ENCODE peak calls at places on chromosomes 13 and 19, in five cellular contexts. M, V, L, I and A are unnamed samples. For H3K9me3, the result is how much of the 10 kb centered on the place peaks cover.

GRCh38 chr19:31969955-31970545 is 375.4 kb upstream of the ZNF507 start:
- DNase-seq in I (no peak), M (peak), L (no peak), V (no peak), A (no peak)

GRCh38 chr19:49488046-49488862 is 846 bp downstream of the RPL13A start:
- DNase-seq in I (no peak), M (no peak), V (no peak), L (no peak), A (no peak)

GRCh38 chr13:47484564-47484963 is 516.5 kb downstream of the SUCLA2 start:
- DNase-seq in M (peak), I (no peak), L (no peak), V (no peak), A (no peak)

GRCh38 chr13:110214637-110215036 is 92.3 kb downstream of the COL4A1 start:
- DNase-seq in I (no peak), M (peak), V (no peak), L (no peak), A (no peak)

GRCh38 chr19:29489182-29489951 is 36.4 kb upstream of the VSTM2B start:
- DNase-seq in M (no peak), V (peak), L (no peak), I (no peak), A (no peak)

GRCh38 chr19:4186087-4186993 is 3.9 kb downstream of the ANKRD24 start:
- DNase-seq in V (peak), I (peak), M (peak), L (peak), A (peak)

GRCh38 chr13:89925107-89925506 is 1422.4 kb upstream of the MIR17HG start:
- DNase-seq in M (peak), I (no peak), L (no peak), V (no peak), A (no peak)

GRCh38 chr19:16671652-16672274 is 10.8 kb downstream of the TMEM38A start:
- DNase-seq in L (no peak), I (no peak), M (no peak), V (no peak), A (no peak)

GRCh38 chr19:2014731-2015610 is 543 bp downstream of the BTBD2 start:
- DNase-seq in M (no peak), V (peak), I (peak), L (no peak), A (no peak)
- H3K4me3 ChIP-seq in M (peak), V (peak), I (peak), L (peak), A (peak)

GRCh38 chr19:12453495-12453894 is 12.7 kb upstream of the ZNF443 start:
- DNase-seq in V (no peak), M (no peak), L (no peak), I (no peak), A (no peak)
- H3K9me3 ChIP-seq in V (under half), M (under half), L (under half), I (under half), A (half or more)

GRCh38 chr13:30868806-30869470 is 37.1 kb upstream of the MEDAG start:
- DNase-seq in V (no peak), L (no peak), I (no peak), M (peak), A (no peak)

GRCh38 chr13:30870049-30870884 is 35.8 kb upstream of the MEDAG start:
- DNase-seq in I (peak), L (peak), V (no peak), M (peak), A (no peak)

GRCh38 chr13:30870916-30871712 is 35.0 kb upstream of the MEDAG start:
- DNase-seq in M (no peak), V (no peak), L (no peak), I (no peak), A (no peak)

GRCh38 chr13:30871713-30872029 is 34.4 kb upstream of the MEDAG start:
- DNase-seq in L (no peak), I (no peak), M (peak), V (no peak), A (no peak)

DNA sequence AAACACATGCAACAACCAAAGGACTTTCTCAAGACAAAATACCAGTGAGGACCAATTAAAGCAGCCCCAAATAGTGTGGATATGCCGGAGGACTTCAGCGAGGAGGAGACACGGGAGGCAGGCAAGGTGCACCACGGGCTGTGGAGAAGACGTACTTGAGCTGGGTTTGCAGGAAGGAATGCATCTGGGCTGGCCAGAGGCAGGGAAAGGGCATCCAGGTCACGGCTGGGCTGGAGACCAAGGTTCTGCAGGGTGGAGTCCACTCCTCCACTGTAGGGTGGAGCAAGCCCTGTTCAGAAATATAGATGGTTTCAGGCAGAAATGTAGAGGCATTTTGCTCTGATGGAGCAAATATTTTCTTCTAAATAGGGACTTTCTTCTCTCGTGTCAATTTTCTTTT is 36.6 kb upstream of the MEDAG start:
- DNase-seq in V (no peak), I (peak), M (peak), L (no peak), A (no peak)
- H3K27ac ChIP-seq in V (no peak), I (peak), M (peak), L (peak), A (peak)

GRCh38 chr19:51440846-51441409 is 17.3 kb downstream of the SIGLEC8 start:
- DNase-seq in M (no peak), I (no peak), L (no peak), V (no peak), A (no peak)
- H3K4me3 ChIP-seq in M (no peak), I (no peak), L (no peak), V (no peak), A (no peak)

DNA sequence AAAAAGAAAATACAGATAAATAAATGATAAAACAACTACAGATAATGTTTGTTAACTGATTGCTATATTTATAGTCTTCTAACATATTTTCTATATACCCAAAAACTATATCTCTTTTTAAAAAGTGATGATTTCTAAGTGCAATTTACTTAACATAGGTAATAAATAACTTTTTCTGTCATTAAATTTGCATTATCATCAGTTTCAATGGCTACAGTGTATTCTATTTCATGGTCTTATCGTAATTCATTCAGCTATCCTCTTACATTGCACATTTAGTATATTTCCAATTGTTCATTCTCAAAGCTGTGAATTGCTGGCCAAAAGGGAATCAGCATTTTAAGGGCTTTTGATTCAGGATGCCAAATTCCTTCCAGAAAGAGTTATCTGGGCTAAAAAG is 3.6 kb downstream of the ZNF180 start:
- DNase-seq in M (no peak), V (no peak), L (no peak), I (no peak), A (no peak)
- H3K9me3 ChIP-seq in M (under half), V (under half), L (under half), I (half or more), A (half or more)

GRCh38 chr13:113545931-113546516 is 38.5 kb upstream of the TFDP1 start:
- DNase-seq in M (no peak), I (peak), L (no peak), V (no peak), A (no peak)
- H3K27ac ChIP-seq in M (peak), I (no peak), L (peak), V (no peak), A (peak)

DNA sequence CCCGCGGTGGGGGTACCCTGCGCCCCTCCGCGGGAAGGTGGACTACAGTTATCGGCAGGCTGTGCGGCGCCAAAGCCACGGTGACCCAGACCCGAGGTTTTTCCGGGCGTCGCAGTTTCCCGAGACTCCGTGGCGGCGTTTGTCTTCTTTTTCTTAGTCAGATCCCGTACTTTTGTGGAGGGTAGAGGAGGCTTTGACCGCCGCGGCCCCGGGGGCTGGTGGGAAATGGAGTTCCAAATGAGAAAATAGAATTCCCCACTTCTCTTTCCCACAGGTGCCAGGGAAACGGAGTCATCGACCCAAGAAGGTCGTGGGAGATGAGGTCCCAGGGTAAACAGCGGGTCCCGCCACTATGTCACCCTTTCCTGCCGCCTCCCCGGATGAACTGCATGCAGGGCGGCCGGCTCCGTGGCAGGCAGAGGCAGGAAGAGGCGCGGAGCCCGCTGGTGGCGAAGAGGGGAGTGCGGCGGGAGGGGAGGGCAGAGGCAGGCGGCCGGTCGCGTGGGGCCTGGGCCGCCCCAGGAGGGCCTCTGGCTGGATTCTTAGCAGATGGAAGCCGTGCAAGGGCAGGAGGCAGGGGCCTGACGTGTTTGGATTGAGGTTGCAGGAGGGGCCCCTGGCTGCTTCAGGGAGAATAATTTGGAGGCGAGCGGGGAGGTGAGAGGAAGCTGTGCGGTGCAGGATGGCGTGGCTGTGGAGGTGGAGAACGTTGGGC is 11.5 kb downstream of the CYTH2 start:
- DNase-seq in L (peak), M (peak), I (peak), V (peak), A (no peak)
- H3K4me3 ChIP-seq in L (peak), M (peak), I (peak), V (peak), A (peak)

GRCh38 chr13:60147361-60147760 is 16.4 kb downstream of the DIAPH3 start:
- DNase-seq in V (no peak), I (no peak), L (no peak), M (no peak), A (no peak)

GRCh38 chr13:60146491-60146890 is 17.2 kb downstream of the DIAPH3 start:
- DNase-seq in L (no peak), M (peak), I (no peak), V (no peak), A (no peak)

GRCh38 chr13:60139272-60139671 is 24.5 kb downstream of the DIAPH3 start:
- DNase-seq in L (no peak), M (no peak), I (no peak), V (no peak), A (no peak)

GRCh38 chr13:60138674-60139073 is 25.1 kb downstream of the DIAPH3 start:
- DNase-seq in L (no peak), I (no peak), M (no peak), V (no peak), A (no peak)

GRCh38 chr13:60143775-60144174 is 20.0 kb downstream of the DIAPH3 start:
- DNase-seq in V (no peak), M (no peak), L (no peak), I (no peak), A (no peak)
- H3K9me3 ChIP-seq in V (under half), M (under half), L (under half), I (under half), A (under half)

DNA sequence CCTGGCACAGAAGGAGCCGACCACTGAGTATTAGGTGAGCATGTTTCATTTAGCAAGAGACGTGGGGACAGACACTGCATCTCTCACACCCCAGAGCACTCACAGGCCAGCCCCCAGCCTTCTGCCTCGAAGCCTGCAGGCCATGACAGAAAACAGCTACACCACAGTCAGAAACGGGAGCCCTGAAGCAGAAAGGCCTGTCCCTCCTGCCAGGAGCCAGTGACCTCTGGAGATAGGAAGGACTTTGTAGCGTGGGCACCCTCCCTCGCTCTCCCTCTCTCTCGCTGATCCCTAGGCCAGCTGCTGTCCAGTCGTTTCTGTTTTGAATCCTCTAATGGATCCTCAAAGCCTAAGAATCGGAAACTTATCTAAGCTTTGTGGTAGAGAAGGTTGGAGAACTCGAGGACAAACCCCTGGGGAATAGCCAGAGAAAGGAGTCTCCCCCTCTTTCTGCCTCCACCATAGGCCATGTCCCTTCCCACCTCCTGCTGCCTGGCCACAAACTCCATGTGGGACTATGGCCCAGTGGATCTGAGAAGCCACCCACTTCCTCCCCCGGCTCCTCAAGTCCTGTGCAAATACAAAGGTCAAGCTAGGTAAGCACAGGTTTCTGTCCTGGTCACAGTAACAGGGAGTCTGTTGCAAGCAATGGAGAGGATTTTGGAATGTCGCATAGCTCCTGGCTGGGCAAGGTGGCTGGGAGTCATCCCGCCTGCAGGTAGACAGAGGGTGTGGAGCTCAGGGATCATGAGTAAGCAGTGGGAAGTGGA is 95.1 kb downstream of the NUFIP1 start:
- DNase-seq in I (no peak), M (no peak), L (no peak), V (no peak), A (no peak)
- H3K27ac ChIP-seq in I (no peak), M (no peak), L (no peak), V (no peak), A (no peak)